ENCODE peak calls at places on chromosome 1, in four cellular contexts. I, H, Q and O are unnamed samples.

GRCh38 chr1:225635649-225636048 is 17.3 kb downstream of the ENAH start:
- DNase-seq in I (no peak), H (no peak), Q (no peak), O (no peak)

GRCh38 chr1:39391741-39392679 is 99.4 kb upstream of the BMP8A start:
- DNase-seq in I (peak), H (peak), Q (no peak), O (no peak)

GRCh38 chr1:232622981-232623380 is 7.0 kb downstream of the SIPA1L2 start:
- DNase-seq in I (no peak), H (no peak), Q (no peak), O (no peak)

GRCh38 chr1:158534496-158534895 is 19.7 kb downstream of the OR6Y1 start:
- DNase-seq in I (no peak), H (no peak), Q (no peak), O (peak)

GRCh38 chr1:110155878-110156522 is 5.7 kb downstream of the SLC6A17 start:
- DNase-seq in I (peak), H (peak), Q (no peak), O (peak)

GRCh38 chr1:111099289-111099688 is 40.6 kb downstream of the DRAM2 start:
- DNase-seq in I (no peak), H (no peak), Q (no peak), O (no peak)

GRCh38 chr1:83882906-83883305 is 116.0 kb downstream of the TTLL7 start:
- DNase-seq in I (peak), H (peak), Q (no peak), O (peak)

GRCh38 chr1:93804412-93804811 is 74.6 kb downstream of the DNTTIP2 start:
- DNase-seq in I (peak), H (peak), Q (no peak), O (no peak)